ENCODE peak calls at places on chromosome 1, in seven cellular contexts. P, N, V, U, I, Q and K are unnamed samples.

GRCh38 chr1:233328661-233329498 is 1.4 kb downstream of the MAP3K21 start:
- DNase-seq in I (no peak), P (no peak), V (no peak), Q (no peak), N (no peak), U (peak; percentile 22), K (peak; percentile 13)

GRCh38 chr1:108316545-108316944 is 72.7 kb upstream of the NBPF4 start:
- DNase-seq in V (no peak), N (no peak), P (no peak), I (no peak), Q (no peak), U (peak; percentile 4), K (no peak)

GRCh38 chr1:10606070-10606469 is 131.3 kb downstream of the PEX14 start:
- DNase-seq in V (no peak), P (no peak), N (peak; percentile 32), I (no peak), Q (no peak), U (no peak), K (no peak)

GRCh38 chr1:169094897-169095569 is 11.5 kb upstream of the ATP1B1 start:
- DNase-seq in I (no peak), V (no peak), Q (no peak), N (no peak), P (no peak), U (no peak), K (no peak)

GRCh38 chr1:246147471-246148461 is 359.3 kb downstream of the SMYD3 start:
- DNase-seq in Q (no peak), P (no peak), I (no peak), N (no peak), V (no peak), U (no peak), K (no peak)

GRCh38 chr1:220655509-220655908 is 34.7 kb upstream of the C1orf115 start:
- DNase-seq in N (no peak), V (no peak), I (no peak), Q (no peak), P (no peak), U (no peak), K (no peak)

GRCh38 chr1:110633646-110634030 is 27.5 kb upstream of the KCNA2 start:
- DNase-seq in V (no peak), P (no peak), I (no peak), Q (no peak), N (no peak), U (no peak), K (no peak)

GRCh38 chr1:46166521-46167462 is 8.1 kb upstream of the TSPAN1 start:
- DNase-seq in I (peak; percentile 78), P (no peak), U (no peak), V (no peak), N (no peak), Q (no peak), K (peak; percentile 34)

GRCh38 chr1:167752219-167752985 is 30.6 kb downstream of the MPZL1 start:
- DNase-seq in P (no peak), V (no peak), Q (no peak), U (no peak), N (no peak), I (no peak), K (no peak)

GRCh38 chr1:156766288-156767100 is 841 bp upstream of the PRCC start:
- DNase-seq in I (peak; percentile 54), N (no peak), P (no peak), V (peak; percentile 9), Q (no peak), U (no peak), K (no peak)

GRCh38 chr1:62311473-62311943 is 7.7 kb downstream of the KANK4 start:
- DNase-seq in Q (no peak), P (no peak), U (no peak), I (no peak), N (no peak), V (no peak), K (no peak)

GRCh38 chr1:39395357-39395831 is 96.0 kb upstream of the BMP8A start:
- DNase-seq in I (no peak), U (peak; percentile 67), N (peak; percentile 92), Q (peak; percentile 65), P (peak; percentile 66), V (no peak), K (no peak)

GRCh38 chr1:155086182-155086741 is 7.6 kb downstream of the EFNA3 start:
- DNase-seq in U (no peak), N (no peak), Q (no peak), P (no peak), I (peak; percentile 81), V (peak; percentile 63), K (peak; percentile 75)

GRCh38 chr1:247386695-247387094 is 29.3 kb upstream of the NLRP3 start:
- DNase-seq in I (no peak), V (no peak), U (no peak), P (peak; percentile 36), Q (no peak), N (peak; percentile 36), K (no peak)

GRCh38 chr1:30908446-30908885 is at the start of gene SDC3:
- DNase-seq in V (no peak), Q (no peak), N (no peak), P (no peak), U (peak; percentile 41), I (no peak), K (no peak)

GRCh38 chr1:30928171-30928570 is 19.6 kb upstream of the SDC3 start:
- DNase-seq in U (no peak), I (no peak), Q (no peak), V (no peak), N (no peak), P (no peak), K (no peak)